ENCODE peak calls at places on chromosomes 6 and 20, in nine cellular contexts. E is caudate nucleus; H is IMR-90; B is lower lobe of right lung; W is right lobe of liver; V is left ventricle myocardium inferior; F is astrocyte; R is naive thymus-derived CD4-positive, alpha-beta T cell; Q is cardiac muscle cell. I is an unnamed sample.

GRCh38 chr6:136669299-136669699 is 119.1 kb upstream of the MAP7 start:
- DNase-seq in E (no peak), H (peak), B (no peak), W (no peak), V (no peak), F (peak), R (no peak), Q (peak), I (no peak)

GRCh38 chr6:75791881-75792280 is 42.8 kb downstream of the MYO6 start:
- DNase-seq in E (no peak), H (no peak), B (no peak), W (no peak), V (no peak), F (no peak), R (no peak), Q (peak), I (no peak)

GRCh38 chr6:27863962-27864905 is 48.0 kb downstream of the OR2B2 start:
- DNase-seq in E (no peak), H (peak), B (peak), W (no peak), V (no peak), F (no peak), R (peak), Q (peak), I (no peak)

GRCh38 chr20:25220021-25220730 is 24.7 kb downstream of the ENTPD6 start:
- DNase-seq in E (no peak), H (no peak), B (no peak), W (no peak), V (no peak), F (no peak), R (no peak), Q (peak), I (no peak)

GRCh38 chr6:104595315-104595820 is 264.4 kb downstream of the HACE1 start:
- DNase-seq in E (no peak), H (no peak), B (no peak), W (no peak), V (no peak), F (peak), R (no peak), Q (no peak), I (no peak)

GRCh38 chr20:57009355-57009754 is 257.1 kb downstream of the BMP7 start:
- DNase-seq in E (no peak), H (no peak), B (no peak), W (no peak), V (no peak), F (no peak), R (no peak), Q (no peak), I (no peak)

GRCh38 chr6:14274552-14275492 is 157.2 kb downstream of the CD83 start:
- DNase-seq in E (no peak), H (no peak), B (peak), W (no peak), V (no peak), F (peak), R (no peak), Q (no peak), I (peak)

GRCh38 chr6:143431226-143431625 is 19.3 kb downstream of the ADAT2 start:
- DNase-seq in E (no peak), H (no peak), B (no peak), W (no peak), V (no peak), F (no peak), R (no peak), Q (no peak), I (no peak)

GRCh38 chr6:137717074-137718073 is 149.7 kb upstream of the TNFAIP3 start:
- DNase-seq in E (no peak), H (no peak), B (no peak), W (no peak), V (no peak), F (peak), R (peak), Q (no peak), I (no peak)

GRCh38 chr6:12605888-12606345 is 110.7 kb upstream of the PHACTR1 start:
- DNase-seq in E (peak), H (peak), B (no peak), W (no peak), V (peak), F (peak), R (peak), Q (peak), I (peak)

GRCh38 chr6:1094306-1094705 is 217.6 kb upstream of the FOXQ1 start:
- DNase-seq in E (no peak), H (peak), B (no peak), W (no peak), V (no peak), F (no peak), R (no peak), Q (no peak), I (no peak)

GRCh38 chr6:117677553-117678131 is 2.4 kb downstream of the NUS1 start:
- DNase-seq in E (no peak), H (peak), B (no peak), W (no peak), V (no peak), F (peak), R (no peak), Q (peak), I (no peak)

GRCh38 chr20:31497838-31498540 is 16.3 kb upstream of the HM13 start:
- DNase-seq in E (no peak), H (peak), B (no peak), W (no peak), V (peak), F (peak), R (no peak), Q (peak), I (no peak)

GRCh38 chr6:136077834-136078576 is 172.1 kb downstream of the MTFR2 start:
- DNase-seq in E (no peak), H (peak), B (no peak), W (no peak), V (no peak), F (peak), R (no peak), Q (peak), I (no peak)

GRCh38 chr6:40714576-40715500 is 127.7 kb upstream of the LRFN2 start:
- DNase-seq in E (no peak), H (no peak), B (no peak), W (peak), V (no peak), F (no peak), R (no peak), Q (no peak), I (no peak)

GRCh38 chr20:13119583-13119982 is 101.5 kb upstream of the ISM1 start:
- DNase-seq in E (peak), H (peak), B (no peak), W (no peak), V (no peak), F (peak), R (peak), Q (peak), I (no peak)

GRCh38 chr20:47118641-47119040 is 224.0 kb downstream of the EYA2 start:
- DNase-seq in E (no peak), H (peak), B (no peak), W (no peak), V (no peak), F (no peak), R (no peak), Q (no peak), I (no peak)

GRCh38 chr6:53647437-53648094 is 18.0 kb downstream of the KLHL31 start:
- DNase-seq in E (no peak), H (no peak), B (no peak), W (no peak), V (no peak), F (no peak), R (peak), Q (no peak), I (no peak)

GRCh38 chr20:11922561-11922960 is 4.9 kb downstream of the BTBD3 start:
- DNase-seq in E (no peak), H (no peak), B (no peak), W (no peak), V (no peak), F (no peak), R (no peak), Q (no peak), I (no peak)

GRCh38 chr20:37565134-37565811 is 37.6 kb upstream of the BLCAP start:
- DNase-seq in E (no peak), H (no peak), B (no peak), W (no peak), V (no peak), F (no peak), R (no peak), Q (no peak), I (no peak)

GRCh38 chr6:132648828-132649227 is 10.2 kb downstream of the TAAR1 start:
- DNase-seq in E (no peak), H (no peak), B (no peak), W (no peak), V (no peak), F (no peak), R (no peak), Q (no peak), I (no peak)

GRCh38 chr6:132650413-132650812 is 8.6 kb downstream of the TAAR1 start:
- DNase-seq in E (no peak), H (no peak), B (no peak), W (no peak), V (no peak), F (no peak), R (no peak), Q (no peak), I (no peak)

GRCh38 chr6:132648356-132648755 is 10.6 kb downstream of the TAAR1 start:
- DNase-seq in E (no peak), H (peak), B (no peak), W (no peak), V (no peak), F (peak), R (no peak), Q (peak), I (no peak)

GRCh38 chr6:132651062-132651461 is 7.9 kb downstream of the TAAR1 start:
- DNase-seq in E (no peak), H (no peak), B (no peak), W (no peak), V (no peak), F (no peak), R (no peak), Q (no peak), I (no peak)
- H3K27ac ChIP-seq in E (no peak), H (no peak), B (no peak), W (no peak), V (no peak), F (no peak), R (no peak), Q (no peak), I (no peak)

GRCh38 chr20:58483051-58483450 is 32.1 kb downstream of the APCDD1L start:
- DNase-seq in E (no peak), H (no peak), B (no peak), W (no peak), V (no peak), F (no peak), R (no peak), Q (no peak), I (no peak)
- H3K27ac ChIP-seq in E (no peak), H (no peak), B (no peak), W (no peak), V (no peak), F (no peak), R (no peak), Q (no peak), I (no peak)

GRCh38 chr6:30954631-30955366 is 14.0 kb downstream of the MUCL3 start:
- DNase-seq in E (no peak), H (no peak), B (no peak), W (peak), V (no peak), F (no peak), R (no peak), Q (no peak), I (no peak)
- H3K27ac ChIP-seq in E (no peak), H (no peak), B (peak), W (no peak), V (no peak), F (no peak), R (peak), Q (no peak), I (peak)

GRCh38 chr6:170048615-170049256 is 242.1 kb downstream of the DLL1 start:
- DNase-seq in E (no peak), H (peak), B (peak), W (peak), V (no peak), F (no peak), R (no peak), Q (peak), I (no peak)

GRCh38 chr6:170052991-170053821 is 237.7 kb downstream of the DLL1 start:
- DNase-seq in E (no peak), H (no peak), B (peak), W (peak), V (no peak), F (no peak), R (no peak), Q (no peak), I (no peak)

GRCh38 chr6:170049641-170050491 is 241.0 kb downstream of the DLL1 start:
- DNase-seq in E (peak), H (peak), B (peak), W (peak), V (peak), F (no peak), R (no peak), Q (peak), I (peak)

GRCh38 chr6:170051229-170052172 is 239.4 kb downstream of the DLL1 start:
- DNase-seq in E (no peak), H (no peak), B (peak), W (peak), V (no peak), F (no peak), R (no peak), Q (no peak), I (no peak)

DNA sequence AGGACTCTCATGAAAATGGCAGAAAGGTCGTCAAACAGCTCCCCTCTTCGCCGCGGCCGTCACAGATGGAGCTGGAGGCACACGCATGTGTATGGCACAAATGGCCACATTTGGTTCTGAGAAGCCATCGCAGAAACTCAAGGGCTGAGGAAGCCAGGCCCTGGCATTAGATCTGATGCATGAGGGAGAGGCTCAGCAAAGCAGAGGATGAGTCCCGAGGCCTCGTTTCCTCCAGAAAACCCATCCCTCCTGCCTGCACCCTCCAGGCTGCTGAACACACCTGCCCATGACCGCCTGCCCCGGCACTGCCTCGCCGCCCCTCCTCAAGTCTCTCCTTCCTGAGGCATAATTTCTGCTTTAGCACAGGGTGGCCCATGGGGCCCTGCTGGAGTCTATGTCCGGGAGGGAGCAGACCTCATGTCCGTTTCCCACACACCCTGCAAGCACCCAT is 240.3 kb downstream of the DLL1 start:
- DNase-seq in E (no peak), H (no peak), B (peak), W (peak), V (no peak), F (no peak), R (no peak), Q (no peak), I (no peak)
- H3K27ac ChIP-seq in E (no peak), H (no peak), B (no peak), W (no peak), V (peak), F (no peak), R (no peak), Q (no peak), I (no peak)

GRCh38 chr6:8764733-8765132 is 329.4 kb upstream of the SLC35B3 start:
- DNase-seq in E (no peak), H (no peak), B (no peak), W (no peak), V (no peak), F (no peak), R (no peak), Q (no peak), I (no peak)

GRCh38 chr6:8758412-8758811 is 323.1 kb upstream of the SLC35B3 start:
- DNase-seq in E (no peak), H (no peak), B (no peak), W (no peak), V (no peak), F (no peak), R (no peak), Q (no peak), I (no peak)

GRCh38 chr6:8760951-8761350 is 325.6 kb upstream of the SLC35B3 start:
- DNase-seq in E (no peak), H (no peak), B (no peak), W (no peak), V (no peak), F (no peak), R (no peak), Q (no peak), I (no peak)
- H3K27ac ChIP-seq in E (no peak), H (no peak), B (no peak), W (no peak), V (no peak), F (no peak), R (no peak), Q (no peak), I (no peak)

DNA sequence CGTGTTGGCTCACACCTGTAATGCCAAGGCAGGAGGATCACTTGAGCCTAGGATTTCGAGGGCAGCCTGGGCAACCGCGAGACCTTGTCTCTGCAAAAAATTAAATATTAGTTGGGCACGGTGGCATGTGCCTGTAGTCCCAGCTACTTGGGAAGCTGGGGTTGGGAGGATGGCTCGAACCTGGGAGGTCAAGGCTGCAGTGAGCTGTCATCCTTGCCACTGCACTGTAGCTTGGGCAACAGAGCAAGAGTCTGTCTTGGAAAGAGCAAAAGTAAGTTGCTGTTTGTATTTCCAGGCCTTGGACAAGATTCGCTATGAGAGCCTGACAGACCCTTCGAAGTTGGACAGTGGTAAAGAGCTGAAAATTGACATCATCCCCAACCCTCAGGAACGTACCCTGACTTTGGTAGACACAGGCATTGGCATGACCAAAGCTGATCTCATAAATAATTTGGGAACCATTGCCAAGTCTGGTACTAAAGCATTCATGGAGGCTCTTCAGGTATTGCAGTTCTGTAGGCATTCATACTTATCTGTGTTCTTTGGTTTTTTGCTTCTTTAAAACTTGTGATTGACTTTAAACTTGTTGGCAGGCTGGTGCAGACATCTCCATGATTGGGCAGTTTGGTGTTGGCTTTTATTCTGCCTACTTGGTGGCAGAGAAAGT is 2.3 kb downstream of the HSP90AB1 start:
- DNase-seq in E (no peak), H (no peak), B (no peak), W (no peak), V (no peak), F (no peak), R (no peak), Q (no peak), I (no peak)
- H3K27ac ChIP-seq in E (peak), H (no peak), B (no peak), W (peak), V (peak), F (no peak), R (peak), Q (peak), I (peak)

DNA sequence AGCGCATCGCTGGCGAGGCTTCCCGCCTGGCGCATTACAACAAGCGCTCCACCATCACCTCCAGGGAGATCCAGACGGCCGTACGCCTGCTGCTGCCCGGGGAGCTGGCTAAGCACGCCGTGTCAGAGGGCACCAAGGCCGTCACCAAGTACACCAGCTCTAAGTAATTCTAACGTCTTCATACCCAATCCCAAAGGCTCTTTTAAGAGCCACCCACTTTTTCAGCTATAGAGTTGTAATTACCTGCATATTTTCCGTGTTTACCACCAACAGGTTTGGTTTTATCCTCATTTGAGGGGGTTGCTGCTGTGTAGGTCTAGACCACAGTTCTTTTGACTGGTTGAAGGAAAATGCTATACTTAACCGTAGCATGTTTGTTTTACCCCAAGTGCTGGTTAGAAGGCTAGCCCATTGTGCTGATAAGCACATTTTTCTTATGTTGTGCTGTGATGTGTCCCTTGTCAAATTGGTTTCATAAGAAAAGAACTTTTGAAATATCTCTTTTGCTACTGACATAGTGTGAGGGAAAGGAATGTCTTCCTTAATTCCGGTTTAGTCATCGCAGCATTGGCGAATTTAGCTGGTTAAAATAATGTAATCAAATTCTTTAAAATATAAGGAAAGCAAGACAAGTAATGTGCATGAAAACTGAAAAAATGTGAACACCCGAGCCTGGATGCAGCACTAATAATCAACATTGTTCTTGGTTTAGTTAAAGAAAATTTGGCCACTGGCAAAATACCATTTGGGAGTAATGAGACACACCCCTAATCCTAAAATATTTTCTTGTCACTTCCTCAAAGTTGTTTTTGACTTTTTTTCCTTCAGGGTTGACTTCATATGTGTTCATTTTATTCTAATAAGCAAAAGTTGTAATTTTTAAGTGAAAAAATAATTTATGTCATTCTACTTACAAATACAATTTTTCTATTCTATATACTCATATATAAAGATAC is 112.8 kb downstream of the HFE start:
- DNase-seq in E (no peak), H (peak), B (peak), W (no peak), V (no peak), F (no peak), R (no peak), Q (peak), I (no peak)
- H3K27ac ChIP-seq in E (peak), H (peak), B (peak), W (peak), V (peak), F (peak), R (peak), Q (peak), I (peak)

DNA sequence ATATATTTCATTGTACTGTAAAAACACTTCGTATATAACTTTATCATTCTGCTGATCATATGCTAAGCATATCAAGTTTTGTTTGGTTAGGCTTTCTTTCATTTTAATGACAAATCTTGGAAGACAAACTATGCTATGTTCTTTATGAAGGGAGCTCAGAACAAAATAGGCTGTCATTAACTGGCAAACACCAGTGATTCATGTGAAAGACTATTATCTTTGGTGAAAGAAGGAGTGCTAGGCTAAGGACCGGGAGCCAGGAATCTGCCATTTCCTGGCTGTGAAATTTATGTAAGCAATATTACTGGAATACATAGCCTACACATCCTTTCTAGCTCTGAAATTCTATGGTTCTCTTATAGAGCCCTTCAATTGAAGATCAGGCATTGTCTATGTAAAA is 136.2 kb upstream of the CCN2 start:
- DNase-seq in E (no peak), H (no peak), B (no peak), W (no peak), V (no peak), F (peak), R (no peak), Q (peak), I (no peak)
- H3K27ac ChIP-seq in E (no peak), H (peak), B (no peak), W (no peak), V (no peak), F (peak), R (no peak), Q (no peak), I (no peak)

DNA sequence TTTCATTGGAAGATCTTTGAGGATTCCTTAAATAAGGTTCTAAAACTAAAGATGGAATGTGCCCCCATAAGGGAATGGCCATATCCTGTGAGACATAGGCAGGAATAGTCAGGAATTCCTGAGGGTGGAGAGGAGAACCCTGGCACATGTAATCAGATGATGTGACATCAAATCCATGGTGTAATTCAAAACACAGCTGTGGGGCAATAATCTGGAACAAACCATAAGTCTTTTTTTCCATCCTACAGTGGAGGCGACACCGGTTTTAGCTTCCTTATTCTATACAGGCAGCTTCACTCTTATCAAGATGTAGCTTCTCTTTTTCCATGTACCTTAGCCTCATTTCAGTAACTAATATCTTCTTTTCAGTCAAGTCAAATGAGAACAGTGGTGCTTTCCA is 133.6 kb upstream of the CITED2 start:
- DNase-seq in E (no peak), H (peak), B (no peak), W (no peak), V (no peak), F (no peak), R (no peak), Q (peak), I (no peak)
- H3K27ac ChIP-seq in E (no peak), H (no peak), B (no peak), W (no peak), V (no peak), F (no peak), R (no peak), Q (no peak), I (no peak)

GRCh38 chr20:36093025-36093803 is 61.3 kb upstream of the EPB41L1 start:
- DNase-seq in E (no peak), H (no peak), B (peak), W (peak), V (peak), F (no peak), R (peak), Q (peak), I (peak)
- H3K27ac ChIP-seq in E (peak), H (no peak), B (peak), W (no peak), V (peak), F (no peak), R (no peak), Q (no peak), I (no peak)

I was measured in substantia nigra.